ENCODE peak calls at places on chromosomes 3 and 15, in eight cellular contexts. B is small intestine; Q is Caki2; J is anterior cingulate cortex; V is stimulated activated CD4-positive, alpha-beta T cell treated with anti-CD3 and anti-CD28 coated beads, Interleukin-15, amount 100 ng/mL, for 48 hours; T is NCI-H1436 treated with DMSO at 0.1 percent for 48 hours; Y is psoas muscle; R is activated naive CD8-positive, alpha-beta T cell treated with anti-CD3 and anti-CD28 coated beads for 36 hours. M is an unnamed sample.

GRCh38 chr3:177569823-177570657 is 372.8 kb upstream of the TBL1XR1 start:
- DNase-seq in J (no peak), B (no peak), R (no peak), Y (no peak), V (no peak), Q (no peak), T (peak; percentile 63), M (no peak)

GRCh38 chr3:150059729-150060128 is 89.0 kb upstream of the PFN2 start:
- DNase-seq in V (no peak), J (no peak), Y (no peak), T (peak; percentile 67), R (no peak), B (no peak), Q (no peak), M (no peak)

GRCh38 chr15:40323953-40324937 is 753 bp downstream of the INAFM2 start:
- DNase-seq in J (no peak), Q (no peak), V (no peak), R (peak; percentile 43), Y (peak; percentile 72), B (no peak), T (no peak), M (no peak)

GRCh38 chr3:114365909-114366308 is 72.1 kb downstream of the TIGIT start:
- DNase-seq in B (no peak), J (no peak), Q (no peak), Y (no peak), T (no peak), R (no peak), V (no peak), M (no peak)

GRCh38 chr3:10494180-10494579 is 11.2 kb downstream of the ATP2B2 start:
- DNase-seq in Y (no peak), B (no peak), R (no peak), J (no peak), T (no peak), Q (no peak), V (no peak), M (no peak)

GRCh38 chr15:82122754-82123400 is 77.1 kb upstream of the MEX3B start:
- DNase-seq in Q (peak; percentile 41), R (no peak), Y (peak; percentile 56), B (peak; percentile 6), J (no peak), T (no peak), V (no peak), M (no peak)

GRCh38 chr3:110456001-110456400 is 615.6 kb upstream of the NECTIN3 start:
- DNase-seq in Q (no peak), R (no peak), T (no peak), B (no peak), J (no peak), V (no peak), Y (no peak), M (no peak)

GRCh38 chr3:170387952-170388351 is 30.4 kb downstream of the SKIL start:
- DNase-seq in Y (no peak), R (no peak), J (no peak), T (no peak), V (no peak), Q (no peak), B (no peak), M (no peak)

GRCh38 chr3:106338582-106339219 is 469.9 kb upstream of the CBLB start:
- DNase-seq in J (no peak), Y (no peak), B (peak; percentile 24), Q (no peak), R (no peak), V (no peak), T (no peak), M (no peak)

GRCh38 chr3:126850370-126851085 is 132.4 kb upstream of the PLXNA1 start:
- DNase-seq in J (no peak), V (no peak), Q (peak; percentile 41), R (no peak), T (no peak), Y (no peak), B (no peak), M (no peak)

GRCh38 chr3:188154758-188155574 is 1.0 kb downstream of the LPP start:
- DNase-seq in R (no peak), V (no peak), T (no peak), J (no peak), Y (no peak), B (peak; percentile 89), Q (no peak), M (no peak)

GRCh38 chr3:38095687-38096483 is 41.0 kb downstream of the ACAA1 start:
- DNase-seq in J (no peak), T (no peak), B (no peak), Q (no peak), R (no peak), Y (no peak), V (no peak), M (no peak)

M was measured in GM19239.